ENCODE peak calls at places on chromosomes 16 and 17, in eight cellular contexts. O is lower leg skin, Y is lower lobe of right lung, A is Calu3, T is AG10803, B is fibroblast of pulmonary artery, C is endothelial cell, I is progenitor cell of endocrine pancreas. S is an unnamed sample.

GRCh38 chr17:62933986-62934385 is 32.0 kb upstream of the TANC2 start:
- DNase-seq in Y (peak), B (peak), C (no peak), A (no peak), I (no peak), T (peak), O (peak), S (peak)

GRCh38 chr16:1863681-1864460 is 8.1 kb downstream of the MEIOB start:
- DNase-seq in T (peak), Y (no peak), B (peak), C (no peak), O (no peak), I (no peak), A (no peak), S (peak)

GRCh38 chr16:11025120-11025531 is 80.8 kb downstream of the CLEC16A start:
- DNase-seq in O (no peak), C (no peak), T (no peak), I (no peak), A (peak), Y (no peak), B (no peak), S (no peak)

GRCh38 chr17:10357768-10358167 is 15.0 kb downstream of the MYH13 start:
- DNase-seq in O (no peak), Y (no peak), T (no peak), A (peak), B (no peak), C (peak), I (no peak), S (no peak)

GRCh38 chr16:13479549-13479948 is 440.4 kb upstream of the ERCC4 start:
- DNase-seq in O (no peak), C (no peak), B (no peak), I (no peak), T (no peak), A (no peak), Y (no peak), S (no peak)

GRCh38 chr17:68868708-68869107 is 86.5 kb downstream of the ABCA8 start:
- DNase-seq in C (no peak), I (no peak), Y (no peak), T (no peak), A (no peak), B (peak), O (no peak), S (no peak)

GRCh38 chr16:23557779-23558330 is 328 bp downstream of the UBFD1 start:
- DNase-seq in I (no peak), O (no peak), Y (no peak), C (peak), A (peak), T (peak), B (peak), S (peak)

GRCh38 chr17:64103751-64104364 is 26.1 kb downstream of the ERN1 start:
- DNase-seq in C (no peak), Y (no peak), B (peak), A (peak), T (peak), O (no peak), I (no peak), S (peak)

GRCh38 chr17:73639926-73640325 is 4.3 kb downstream of the SDK2 start:
- DNase-seq in T (no peak), I (no peak), C (no peak), B (no peak), A (peak), O (no peak), Y (no peak), S (no peak)

GRCh38 chr16:31090540-31090939 is 1.8 kb upstream of the PRSS53 start:
- DNase-seq in I (no peak), A (no peak), O (no peak), T (peak), C (no peak), Y (no peak), B (no peak), S (no peak)

GRCh38 chr16:56708821-56709685 is 20.9 kb upstream of the NUP93 start:
- DNase-seq in C (no peak), B (no peak), A (no peak), O (peak), T (no peak), I (no peak), Y (no peak), S (no peak)

GRCh38 chr17:163514-164103 is 17.8 kb downstream of the DOC2B start:
- DNase-seq in T (no peak), Y (no peak), O (no peak), A (peak), C (no peak), I (no peak), B (no peak), S (no peak)

GRCh38 chr17:79461041-79461440 is 149.8 kb downstream of the RBFOX3 start:
- DNase-seq in T (peak), C (no peak), I (no peak), B (peak), Y (no peak), A (no peak), O (no peak), S (no peak)

GRCh38 chr17:42653179-42654124 is 5.6 kb upstream of the TUBG2 start:
- DNase-seq in C (no peak), B (peak), O (peak), T (peak), I (no peak), A (no peak), Y (no peak), S (no peak)

GRCh38 chr17:36697907-36698526 is 96.6 kb downstream of the MRM1 start:
- DNase-seq in C (peak), O (no peak), A (no peak), Y (no peak), B (peak), I (peak), T (no peak), S (no peak)

GRCh38 chr16:23996258-23996955 is 160.6 kb downstream of the PRKCB start:
- DNase-seq in O (no peak), A (no peak), T (no peak), Y (no peak), B (no peak), C (no peak), I (no peak), S (no peak)

GRCh38 chr17:34241062-34241461 is 14.0 kb upstream of the CCL2 start:
- DNase-seq in Y (no peak), B (peak), T (peak), I (no peak), A (no peak), O (no peak), C (peak), S (no peak)

GRCh38 chr16:2250652-2251280 is 621 bp downstream of the ECI1 start:
- DNase-seq in T (peak), C (no peak), O (no peak), I (no peak), B (peak), A (no peak), Y (no peak), S (no peak)

GRCh38 chr17:6172642-6173330 is 102.6 kb downstream of the WSCD1 start:
- DNase-seq in O (peak), T (no peak), C (no peak), I (no peak), Y (no peak), A (no peak), B (no peak), S (no peak)

GRCh38 chr16:692356-693108 is 2.3 kb upstream of the WDR24 start:
- DNase-seq in A (no peak), O (no peak), C (no peak), I (no peak), Y (no peak), T (no peak), B (no peak), S (no peak)

GRCh38 chr17:71423871-71424546 is 696.8 kb upstream of the SOX9 start:
- DNase-seq in B (no peak), O (no peak), A (peak), C (no peak), I (no peak), T (peak), Y (no peak), S (no peak)

GRCh38 chr16:53999123-53999522 is 287.5 kb downstream of the IRX3 start:
- DNase-seq in T (no peak), B (no peak), Y (no peak), C (no peak), O (no peak), I (no peak), A (no peak), S (no peak)

GRCh38 chr16:58459344-58460218 is 40.4 kb upstream of the NDRG4 start:
- DNase-seq in T (no peak), O (no peak), I (no peak), Y (no peak), C (no peak), A (peak), B (peak), S (no peak)

GRCh38 chr17:4513113-4514032 is 14.7 kb downstream of the SPNS2 start:
- DNase-seq in B (peak), T (no peak), O (no peak), A (no peak), Y (no peak), I (no peak), C (no peak), S (no peak)

GRCh38 chr17:2595736-2596135 is 2.3 kb downstream of the PAFAH1B1 start:
- DNase-seq in O (no peak), A (no peak), I (no peak), Y (no peak), B (peak), C (no peak), T (peak), S (no peak)

GRCh38 chr16:10590342-10590741 is 9.9 kb upstream of the EMP2 start:
- DNase-seq in C (no peak), T (no peak), I (no peak), B (no peak), O (no peak), A (no peak), Y (no peak), S (no peak)

GRCh38 chr16:21104124-21104860 is 46.4 kb downstream of the DNAH3 start:
- DNase-seq in C (peak), Y (no peak), B (peak), I (no peak), T (peak), O (peak), A (no peak), S (no peak)

GRCh38 chr16:69187891-69188451 is 1.0 kb downstream of the SNTB2 start:
- DNase-seq in O (peak), I (peak), C (peak), T (peak), Y (peak), B (peak), A (peak), S (no peak)

GRCh38 chr17:72294487-72294893 is 173.7 kb downstream of the SOX9 start:
- DNase-seq in B (no peak), O (no peak), C (no peak), A (no peak), T (no peak), Y (no peak), I (no peak), S (no peak)

GRCh38 chr17:47879028-47879585 is 16.9 kb upstream of the SP2 start:
- DNase-seq in B (no peak), I (no peak), T (peak), C (no peak), O (no peak), A (no peak), Y (no peak), S (no peak)

GRCh38 chr17:33968350-33969044 is 286.6 kb upstream of the CCL2 start:
- DNase-seq in T (no peak), I (no peak), A (no peak), C (peak), Y (no peak), O (no peak), B (no peak), S (no peak)

GRCh38 chr17:79154446-79154845 is 79.8 kb downstream of the ENGASE start:
- DNase-seq in I (no peak), Y (peak), T (no peak), B (no peak), A (no peak), O (no peak), C (no peak), S (no peak)

GRCh38 chr17:29709861-29710849 is 87.4 kb upstream of the CORO6 start:
- DNase-seq in B (peak), I (no peak), A (no peak), Y (no peak), O (no peak), C (no peak), T (peak), S (no peak)

GRCh38 chr17:2025220-2025621 is at the start of gene RTN4RL1:
- DNase-seq in B (peak), A (peak), T (peak), O (peak), C (no peak), I (peak), Y (peak), S (no peak)

GRCh38 chr16:11067697-11068141 is 123.4 kb downstream of the CLEC16A start:
- DNase-seq in Y (no peak), C (no peak), O (no peak), A (no peak), I (no peak), B (no peak), T (no peak), S (no peak)

GRCh38 chr16:6892961-6893360 is 439.7 kb upstream of the RBFOX1 start:
- DNase-seq in O (no peak), Y (no peak), A (no peak), B (no peak), I (no peak), T (no peak), C (no peak), S (no peak)

GRCh38 chr17:75587718-75588545 is at the start of gene MYO15B:
- DNase-seq in I (peak), A (peak), B (no peak), O (peak), Y (peak), C (peak), T (no peak), S (no peak)

GRCh38 chr17:45768000-45768399 is 16.1 kb upstream of the CRHR1 start:
- DNase-seq in C (peak), O (no peak), A (no peak), B (no peak), T (no peak), I (no peak), Y (no peak), S (no peak)
- TF ChIP-seq CTCF in C (no peak), O (no peak), A (no peak), B (no peak), T (no peak), I (peak), Y (no peak), S (no peak)

DNA sequence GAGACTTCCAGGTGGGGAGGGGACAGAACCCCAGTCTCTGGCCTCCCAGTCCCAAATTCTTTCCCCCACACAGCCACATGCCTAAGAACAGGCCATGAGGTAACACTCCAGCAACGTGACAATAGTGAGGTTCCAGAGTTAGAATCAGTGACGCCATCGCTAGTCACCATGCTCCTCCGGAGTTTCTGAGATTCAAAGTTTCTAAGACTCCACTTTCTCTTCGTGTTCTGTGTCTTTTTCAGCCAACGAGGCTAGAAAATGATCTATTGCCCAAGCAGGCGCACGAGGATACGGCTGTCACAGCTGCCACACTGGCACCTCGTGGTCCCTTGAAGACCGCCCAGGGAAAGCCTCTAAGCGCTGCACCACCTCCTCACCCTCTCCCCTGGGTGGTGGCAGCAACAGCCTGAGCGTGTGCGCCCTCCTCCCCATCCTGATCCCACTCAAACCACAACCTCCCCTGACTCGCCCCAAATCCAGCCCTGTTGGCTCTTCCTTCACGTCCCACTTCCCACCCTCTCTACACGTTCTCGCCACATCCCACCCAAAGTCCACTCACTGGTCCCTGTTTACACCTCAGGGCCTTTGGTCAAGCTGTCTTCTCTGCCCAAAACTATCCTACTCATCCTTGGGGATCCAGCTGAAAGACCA is 1.0 kb downstream of the MCRIP1 start:
- DNase-seq in O (no peak), B (no peak), T (peak), Y (peak), A (no peak), I (no peak), C (no peak), S (no peak)
- TF ChIP-seq CTCF in O (no peak), B (no peak), T (no peak), Y (no peak), A (no peak), I (no peak), C (no peak), S (no peak)

GRCh38 chr16:25135239-25135878 is 23.8 kb downstream of the LCMT1 start:
- DNase-seq in B (peak), C (no peak), A (no peak), O (no peak), T (peak), I (no peak), Y (no peak), S (no peak)
- TF ChIP-seq CTCF in B (peak), C (no peak), A (no peak), O (no peak), T (peak), I (no peak), Y (no peak), S (peak)

DNA sequence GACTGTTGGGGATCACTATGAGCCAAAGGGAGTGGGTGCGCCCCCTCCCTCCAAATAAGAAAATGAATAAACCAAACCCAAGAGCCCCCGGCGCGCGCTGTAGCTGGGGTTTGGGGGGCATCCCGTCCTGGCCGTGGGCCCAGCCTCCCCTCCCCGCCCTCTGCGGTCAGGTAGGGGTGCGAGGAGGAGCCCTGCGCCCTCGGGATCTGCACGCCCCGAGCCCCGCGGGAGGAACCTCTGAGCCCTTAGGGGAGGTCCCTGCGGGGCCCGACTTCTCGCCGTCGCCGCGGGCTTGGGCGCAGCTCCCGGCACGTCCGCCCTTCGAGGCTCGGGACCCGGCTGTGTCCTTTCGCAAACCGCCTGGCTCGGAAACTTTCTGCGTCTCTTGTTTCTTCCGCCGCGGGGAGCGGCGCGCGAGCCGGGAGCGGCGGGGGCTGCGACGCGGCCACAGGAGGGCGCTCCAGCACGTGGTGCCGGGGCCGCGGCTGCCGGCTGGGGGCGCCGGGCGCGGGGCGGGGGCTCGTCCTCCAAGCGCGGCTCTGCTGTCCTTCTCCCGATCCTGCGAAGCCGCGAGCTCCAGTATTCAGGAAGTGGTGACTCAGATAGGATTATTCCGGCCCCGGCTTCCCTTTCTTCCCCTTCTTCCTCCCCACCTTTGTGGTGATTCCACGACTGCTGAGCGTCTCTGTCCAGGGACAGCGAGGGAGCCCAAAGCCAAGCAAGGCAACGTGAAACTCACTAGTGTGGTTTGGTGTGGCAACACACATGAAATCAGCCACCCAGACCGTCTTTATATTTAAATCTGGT is 1.6 kb downstream of the PITPNC1 start:
- DNase-seq in B (peak), T (peak), O (peak), A (peak), Y (peak), C (peak), I (peak), S (peak)
- TF ChIP-seq CTCF in B (peak), T (peak), O (no peak), A (peak), Y (peak), C (peak), I (peak), S (peak)

GRCh38 chr17:57946798-57947358 is 8.3 kb downstream of the CUEDC1 start:
- DNase-seq in A (peak), Y (peak), T (peak), O (no peak), I (no peak), C (no peak), B (peak), S (no peak)
- TF ChIP-seq CTCF in A (no peak), Y (no peak), T (no peak), O (no peak), I (no peak), C (no peak), B (no peak), S (no peak)

GRCh38 chr16:85446846-85447656 is 166.1 kb upstream of the GSE1 start:
- DNase-seq in Y (no peak), C (no peak), B (no peak), T (no peak), I (no peak), O (no peak), A (no peak), S (no peak)
- TF ChIP-seq CTCF in Y (no peak), C (no peak), B (no peak), T (no peak), I (no peak), O (no peak), A (no peak), S (no peak)

DNA sequence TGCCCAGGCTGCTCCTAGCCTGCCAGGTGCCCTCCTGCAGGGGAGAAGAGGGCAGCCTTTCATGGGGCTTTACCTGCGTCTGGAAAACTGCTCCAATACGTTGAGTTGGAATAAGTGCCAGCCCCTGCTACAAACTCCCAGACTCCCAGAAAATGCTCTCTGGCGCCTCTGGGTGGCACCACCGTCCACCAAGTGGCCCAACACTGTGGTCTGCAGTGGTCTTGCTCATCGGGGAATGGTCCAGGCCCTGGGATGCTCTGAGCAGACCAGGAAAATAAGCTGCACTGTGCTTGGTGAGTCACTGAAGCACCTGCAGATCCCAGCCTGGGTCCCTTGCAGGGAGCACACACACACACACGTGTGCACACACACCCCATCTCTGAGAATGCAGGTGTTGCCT is 20.8 kb downstream of the CDIP1 start:
- DNase-seq in I (peak), C (peak), B (peak), Y (no peak), T (no peak), O (no peak), A (peak), S (no peak)
- TF ChIP-seq CTCF in I (peak), C (peak), B (peak), Y (peak), T (peak), O (no peak), A (peak), S (peak)

GRCh38 chr16:80691111-80691761 is 113.2 kb downstream of the CDYL2 start:
- DNase-seq in A (no peak), I (no peak), Y (no peak), O (no peak), C (no peak), B (no peak), T (no peak), S (peak)

GRCh38 chr16:80684136-80684765 is 120.1 kb downstream of the CDYL2 start:
- DNase-seq in Y (no peak), B (no peak), C (no peak), T (no peak), O (no peak), I (no peak), A (no peak), S (peak)

GRCh38 chr16:80684906-80685305 is 119.5 kb downstream of the CDYL2 start:
- DNase-seq in B (no peak), A (no peak), O (no peak), I (no peak), C (no peak), T (no peak), Y (no peak), S (peak)

GRCh38 chr16:80689487-80689886 is 114.9 kb downstream of the CDYL2 start:
- DNase-seq in B (no peak), C (no peak), A (no peak), O (no peak), Y (no peak), I (no peak), T (no peak), S (peak)

GRCh38 chr16:80687606-80688005 is 116.8 kb downstream of the CDYL2 start:
- DNase-seq in T (no peak), A (no peak), B (peak), Y (no peak), I (no peak), C (no peak), O (no peak), S (no peak)
- TF ChIP-seq CTCF in T (no peak), A (no peak), B (no peak), Y (no peak), I (no peak), C (no peak), O (no peak), S (no peak)

S was measured in osteocyte.